ENCODE peak calls at places on chromosomes 13 and 19, in four cellular contexts. B is foreskin keratinocyte; O is CD4-positive, alpha-beta T cell; L is CD8-positive, alpha-beta T cell. F is an unnamed sample.

GRCh38 chr19:18771328-18772242 is 19.5 kb downstream of the COMP start:
- DNase-seq in B (no peak), L (no peak), O (no peak), F (no peak)

GRCh38 chr13:33072282-33072681 is 56.1 kb downstream of the KL start:
- DNase-seq in L (no peak), B (no peak), O (no peak), F (no peak)

GRCh38 chr19:5628919-5629481 is 6.1 kb downstream of the SAFB start:
- DNase-seq in O (no peak), L (no peak), B (no peak), F (no peak)

GRCh38 chr13:42392706-42393572 is 121.0 kb downstream of the AKAP11 start:
- DNase-seq in O (no peak), B (no peak), L (no peak), F (no peak)

GRCh38 chr19:57152921-57153320 is 7.9 kb upstream of the ZIM3 start:
- DNase-seq in B (no peak), L (no peak), O (no peak), F (no peak)

GRCh38 chr19:42096255-42096837 is 20.4 kb downstream of the ZNF574 start:
- DNase-seq in L (no peak), B (no peak), O (no peak), F (no peak)

GRCh38 chr19:5340637-5341447 is at the start of gene PTPRS:
- DNase-seq in L (peak), O (peak), B (peak), F (peak)

GRCh38 chr19:46863818-46864629 is 3.2 kb downstream of the ARHGAP35 start:
- DNase-seq in B (no peak), O (no peak), L (no peak), F (peak)

GRCh38 chr13:110726726-110727125 is 13.2 kb downstream of the ING1 start:
- DNase-seq in O (peak), L (peak), B (no peak), F (no peak)

GRCh38 chr13:34671136-34671535 is 270.9 kb upstream of the NBEA start:
- DNase-seq in B (no peak), L (no peak), O (no peak), F (no peak)

GRCh38 chr19:31312004-31312403 is 37.2 kb downstream of the TSHZ3 start:
- DNase-seq in L (no peak), B (peak), O (no peak), F (peak)

GRCh38 chr13:111323549-111323948 is 3.1 kb downstream of the TEX29 start:
- DNase-seq in B (no peak), O (no peak), L (no peak), F (no peak)

GRCh38 chr19:30105316-30105715 is 163.3 kb downstream of the URI1 start:
- DNase-seq in O (no peak), B (no peak), L (no peak), F (no peak)

GRCh38 chr13:32142956-32143375 is 111.4 kb downstream of the FRY start:
- DNase-seq in O (no peak), L (no peak), B (no peak), F (peak)

GRCh38 chr19:57512845-57513244 is 13.1 kb downstream of the ZNF773 start:
- DNase-seq in L (no peak), B (no peak), O (no peak), F (no peak)

GRCh38 chr19:4186087-4186993 is 3.9 kb downstream of the ANKRD24 start:
- DNase-seq in L (peak), O (peak), B (peak), F (peak)

GRCh38 chr19:40229484-40229883 is 3.0 kb upstream of the CCNP start:
- DNase-seq in L (no peak), B (peak), O (no peak), F (peak)

GRCh38 chr13:82800391-82800790 is 1081.9 kb downstream of the SLITRK1 start:
- DNase-seq in O (no peak), B (no peak), L (no peak), F (no peak)

GRCh38 chr13:31431722-31432137 is 232.0 kb downstream of the B3GLCT start:
- DNase-seq in L (peak), O (peak), B (peak), F (peak)

GRCh38 chr19:40745402-40745780 is 4.9 kb downstream of the ACTMAP start:
- DNase-seq in L (no peak), B (no peak), O (no peak), F (no peak)

GRCh38 chr13:21676611-21677021 is 5.7 kb downstream of the FGF9 start:
- DNase-seq in L (no peak), B (no peak), O (no peak), F (no peak)

GRCh38 chr19:2045501-2046045 is 5.5 kb downstream of the MKNK2 start:
- DNase-seq in L (no peak), B (no peak), O (no peak), F (no peak)

GRCh38 chr19:35347171-35347929 is at the start of gene FFAR1:
- DNase-seq in L (no peak), O (no peak), B (no peak), F (no peak)

GRCh38 chr13:114130708-114131580 is 1.5 kb downstream of the RASA3 start:
- DNase-seq in O (peak), B (peak), L (peak), F (peak)

GRCh38 chr19:10289836-10290438 is at the start of gene ICAM5:
- DNase-seq in L (no peak), O (no peak), B (no peak), F (peak)

GRCh38 chr13:57624565-57625435 is 6.7 kb upstream of the PCDH17 start:
- DNase-seq in L (no peak), B (peak), O (no peak), F (peak)

GRCh38 chr13:83620535-83621220 is 261.6 kb downstream of the SLITRK1 start:
- DNase-seq in L (no peak), O (no peak), B (peak), F (peak)

GRCh38 chr19:51181913-51182419 is 39.9 kb downstream of the SIGLEC7 start:
- DNase-seq in O (no peak), B (no peak), L (no peak), F (no peak)

GRCh38 chr13:59304596-59304995 is 859.1 kb downstream of the DIAPH3 start:
- DNase-seq in B (no peak), L (no peak), O (no peak), F (no peak)

GRCh38 chr19:21691656-21692055 is 75.7 kb downstream of the ZNF100 start:
- DNase-seq in B (no peak), O (no peak), L (no peak), F (no peak)

GRCh38 chr19:4380254-4380727 is 20.1 kb downstream of the SH3GL1 start:
- DNase-seq in B (peak), O (peak), L (peak), F (peak)

GRCh38 chr13:43390101-43390500 is 366.7 kb downstream of the DNAJC15 start:
- DNase-seq in O (no peak), L (no peak), B (no peak), F (no peak)

GRCh38 chr19:3336680-3337523 is 29.5 kb upstream of the NFIC start:
- DNase-seq in L (no peak), O (no peak), B (no peak), F (peak)

GRCh38 chr19:58562126-58563033 is 4.0 kb upstream of the UBE2M start:
- DNase-seq in B (peak), O (peak), L (no peak), F (no peak)

GRCh38 chr13:97895383-97895782 is 58.1 kb upstream of the IPO5 start:
- DNase-seq in L (no peak), O (no peak), B (no peak), F (no peak)

GRCh38 chr19:29551774-29552173 is 26.0 kb downstream of the VSTM2B start:
- DNase-seq in L (no peak), B (no peak), O (no peak), F (no peak)

GRCh38 chr19:17526922-17527321 is 15.5 kb downstream of the PGLS start:
- DNase-seq in L (no peak), O (no peak), B (no peak), F (no peak)

GRCh38 chr13:89865331-89865833 is 1482.1 kb upstream of the MIR17HG start:
- DNase-seq in B (peak), O (no peak), L (no peak), F (peak)

GRCh38 chr19:54426291-54426918 is 11.1 kb downstream of the TTYH1 start:
- DNase-seq in L (no peak), O (no peak), B (no peak), F (no peak)

DNA sequence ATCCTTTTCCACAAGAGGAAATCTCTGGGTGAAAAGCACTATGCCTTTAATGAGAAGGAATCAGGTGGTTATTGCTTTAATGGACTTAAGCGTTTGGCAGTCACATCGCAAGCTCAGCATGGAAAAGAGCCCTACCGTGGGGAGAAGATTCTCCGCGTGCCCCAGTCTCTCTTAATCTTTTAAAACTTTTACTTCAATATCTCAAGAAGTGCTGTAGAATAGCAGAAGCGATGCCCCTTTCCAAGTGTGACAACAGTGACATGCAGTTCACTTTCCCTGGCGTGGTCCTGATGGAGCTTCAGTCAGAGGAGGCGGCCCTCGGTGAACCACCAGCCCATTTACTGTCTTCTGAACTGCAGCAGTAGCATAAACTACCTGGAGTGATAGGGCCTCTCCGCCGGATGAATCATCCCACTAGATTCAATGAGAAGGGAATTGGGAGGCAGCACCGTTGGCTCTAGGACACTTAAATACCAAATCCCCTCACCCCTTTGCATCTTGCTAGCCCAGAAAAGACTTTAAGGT is 112.7 kb upstream of the GPR12 start:
- DNase-seq in O (no peak), B (no peak), L (no peak), F (no peak)
- TF ChIP-seq CTCF in O (no peak), B (no peak), L (no peak), F (no peak)

DNA sequence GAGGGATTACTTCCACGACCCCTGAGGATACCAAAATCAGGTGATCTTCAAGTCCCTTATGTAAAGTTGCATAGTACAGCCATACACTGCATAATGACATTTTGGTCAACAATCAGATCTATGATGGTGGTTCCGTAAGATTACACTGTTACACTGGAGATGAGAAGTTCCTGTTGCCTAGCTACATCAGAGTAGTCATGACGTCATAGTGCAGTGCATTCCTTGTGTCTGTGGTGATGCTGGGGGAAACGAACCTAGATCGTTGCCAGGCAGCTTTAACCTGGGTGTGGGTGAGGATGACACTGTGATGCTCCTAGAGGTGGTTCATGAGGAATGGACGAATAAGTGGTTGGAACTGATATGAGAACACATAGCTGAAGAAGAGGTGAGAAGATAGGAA is 9.1 kb downstream of the ZNF610 start:
- DNase-seq in O (no peak), L (no peak), B (no peak), F (no peak)
- TF ChIP-seq CTCF in O (no peak), L (no peak), B (no peak), F (no peak)

GRCh38 chr19:38144667-38145066 is 79.4 kb downstream of the DPF1 start:
- DNase-seq in B (no peak), L (no peak), O (no peak), F (no peak)
- TF ChIP-seq CTCF in B (no peak), L (no peak), O (no peak), F (no peak)

GRCh38 chr13:100671389-100672182 is 3.0 kb downstream of the TMTC4 start:
- DNase-seq in L (no peak), O (no peak), B (no peak), F (no peak)

GRCh38 chr13:100674363-100674847 is at the start of gene TMTC4:
- DNase-seq in L (peak), B (no peak), O (peak), F (no peak)

GRCh38 chr13:100674848-100675659 is 459 bp upstream of the TMTC4 start:
- DNase-seq in B (peak), O (peak), L (peak), F (peak)

GRCh38 chr13:100673831-100674362 is 698 bp downstream of the TMTC4 start:
- DNase-seq in L (peak), O (peak), B (peak), F (peak)

GRCh38 chr13:100673376-100673830 is 1.2 kb downstream of the TMTC4 start:
- DNase-seq in O (no peak), B (no peak), L (no peak), F (no peak)
- TF ChIP-seq CTCF in O (no peak), B (no peak), L (no peak), F (no peak)

GRCh38 chr19:8322638-8322997 is 1.3 kb downstream of the RPS28 start:
- DNase-seq in O (no peak), L (no peak), B (no peak), F (no peak)

GRCh38 chr19:8321760-8322637 is 703 bp downstream of the RPS28 start:
- DNase-seq in O (peak), L (no peak), B (no peak), F (no peak)

GRCh38 chr19:8325454-8325853 is 4.2 kb downstream of the RPS28 start:
- DNase-seq in O (no peak), B (no peak), L (no peak), F (no peak)

GRCh38 chr19:8324186-8325050 is 3.1 kb downstream of the RPS28 start:
- DNase-seq in L (no peak), B (no peak), O (no peak), F (no peak)

DNA sequence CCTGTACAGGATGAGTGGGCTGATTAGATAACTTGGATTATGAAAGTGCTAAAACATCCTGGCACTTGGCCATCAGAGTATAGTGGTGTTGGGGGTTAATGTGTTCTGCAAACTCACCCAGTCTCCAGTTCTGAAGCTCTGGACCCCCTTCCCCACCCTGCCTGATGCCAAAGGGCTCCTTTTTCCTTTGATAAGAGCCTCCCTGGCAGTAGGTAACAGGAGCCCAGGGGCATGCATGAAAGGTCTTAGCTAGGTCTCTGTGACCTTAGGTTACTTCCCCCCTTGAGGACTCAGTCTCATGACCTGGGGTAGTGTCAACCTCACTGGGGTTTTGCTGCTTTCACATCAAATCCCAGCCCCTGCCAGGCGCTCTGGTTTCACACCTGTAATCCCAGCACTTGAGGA is 2.5 kb downstream of the RPS28 start:
- DNase-seq in B (no peak), L (no peak), O (no peak), F (no peak)
- TF ChIP-seq CTCF in B (no peak), L (no peak), O (no peak), F (no peak)

F was measured in bronchial epithelial cell.